ENCODE peak calls at places on chromosomes 11 and 22, in nine cellular contexts. F is mesenchymal stem cell, H is body of pancreas, O is A549, A is stomach, J is GM23248, U is thoracic aorta, E is SK-N-MC, S is colonic mucosa. X is an unnamed sample.

GRCh38 chr22:24191381-24191841 is 10.1 kb downstream of the SUSD2 start:
- DNase-seq in J (no peak), S (no peak), E (no peak), F (no peak), U (no peak), H (no peak), O (no peak), A (no peak), X (no peak)

GRCh38 chr22:41242396-41243117 is 1.8 kb upstream of the CHADL start:
- DNase-seq in S (no peak), J (peak; percentile 30), E (no peak), O (no peak), F (peak; percentile 17), U (no peak), H (no peak), A (no peak), X (no peak)

GRCh38 chr11:59247535-59248227 is 35.0 kb upstream of the MPEG1 start:
- DNase-seq in S (no peak), O (peak; percentile 27), F (no peak), A (no peak), E (no peak), U (no peak), J (peak; percentile 45), H (peak; percentile 56), X (no peak)

GRCh38 chr22:35622132-35622913 is 5.2 kb upstream of the MB start:
- DNase-seq in U (no peak), H (peak; percentile 45), A (peak; percentile 46), F (no peak), O (peak; percentile 75), S (peak; percentile 63), J (no peak), E (no peak), X (peak; percentile 39)

GRCh38 chr11:71329731-71330130 is 77.4 kb upstream of the SHANK2 start:
- DNase-seq in J (no peak), S (no peak), H (no peak), U (no peak), E (no peak), F (no peak), A (peak; percentile 7), O (no peak), X (no peak)

GRCh38 chr22:31871475-31871874 is 72.9 kb upstream of the YWHAH start:
- DNase-seq in S (no peak), O (no peak), A (no peak), F (no peak), H (no peak), E (no peak), J (no peak), U (no peak), X (no peak)

GRCh38 chr11:87212891-87213290 is 175.2 kb downstream of the TMEM135 start:
- DNase-seq in U (no peak), O (no peak), S (no peak), A (no peak), H (no peak), J (no peak), F (no peak), E (no peak), X (no peak)

GRCh38 chr22:27223317-27224177 is 566.2 kb downstream of the MIAT start:
- DNase-seq in J (peak; percentile 96), E (no peak), O (peak; percentile 68), H (no peak), S (no peak), U (no peak), F (peak; percentile 95), A (no peak), X (no peak)

GRCh38 chr22:25069758-25070461 is 117.4 kb downstream of the KIAA1671 start:
- DNase-seq in U (no peak), O (no peak), H (no peak), E (no peak), A (no peak), J (no peak), S (no peak), F (peak; percentile 42), X (no peak)

GRCh38 chr22:27785818-27786217 is 15.7 kb downstream of the MN1 start:
- DNase-seq in A (no peak), S (no peak), O (no peak), H (no peak), E (no peak), F (no peak), J (no peak), U (no peak), X (no peak)

GRCh38 chr11:120112174-120112796 is 25.6 kb downstream of the TRIM29 start:
- DNase-seq in J (no peak), U (no peak), F (no peak), E (no peak), H (no peak), A (no peak), S (no peak), O (no peak), X (no peak)

GRCh38 chr11:130648601-130649000 is 200.2 kb downstream of the ADAMTS15 start:
- DNase-seq in A (no peak), O (no peak), S (no peak), H (no peak), U (no peak), E (no peak), J (no peak), F (no peak), X (no peak)

GRCh38 chr11:130645164-130645859 is 196.9 kb downstream of the ADAMTS15 start:
- DNase-seq in S (peak; percentile 46), H (no peak), U (no peak), O (no peak), F (no peak), E (no peak), A (no peak), J (no peak), X (no peak)

GRCh38 chr11:130646881-130647280 is 198.4 kb downstream of the ADAMTS15 start:
- DNase-seq in O (no peak), S (no peak), E (no peak), H (no peak), J (no peak), F (no peak), U (no peak), A (no peak), X (no peak)

GRCh38 chr11:130649749-130650275 is 201.4 kb downstream of the ADAMTS15 start:
- DNase-seq in H (no peak), S (no peak), E (no peak), O (no peak), A (no peak), U (no peak), J (no peak), F (peak; percentile 45), X (no peak)

GRCh38 chr11:130647371-130647770 is 198.9 kb downstream of the ADAMTS15 start:
- DNase-seq in E (no peak), U (no peak), A (no peak), O (no peak), F (no peak), H (no peak), S (no peak), J (no peak), X (no peak)
- H3K27ac ChIP-seq in E (no peak overlapping the region), U (peak overlapping the region; percentile 64), A (no peak overlapping the region), O (no peak overlapping the region), F (no peak overlapping the region), H (no peak overlapping the region), S (no peak overlapping the region), J (no peak overlapping the region), X (peak overlapping the region; percentile 74)

DNA sequence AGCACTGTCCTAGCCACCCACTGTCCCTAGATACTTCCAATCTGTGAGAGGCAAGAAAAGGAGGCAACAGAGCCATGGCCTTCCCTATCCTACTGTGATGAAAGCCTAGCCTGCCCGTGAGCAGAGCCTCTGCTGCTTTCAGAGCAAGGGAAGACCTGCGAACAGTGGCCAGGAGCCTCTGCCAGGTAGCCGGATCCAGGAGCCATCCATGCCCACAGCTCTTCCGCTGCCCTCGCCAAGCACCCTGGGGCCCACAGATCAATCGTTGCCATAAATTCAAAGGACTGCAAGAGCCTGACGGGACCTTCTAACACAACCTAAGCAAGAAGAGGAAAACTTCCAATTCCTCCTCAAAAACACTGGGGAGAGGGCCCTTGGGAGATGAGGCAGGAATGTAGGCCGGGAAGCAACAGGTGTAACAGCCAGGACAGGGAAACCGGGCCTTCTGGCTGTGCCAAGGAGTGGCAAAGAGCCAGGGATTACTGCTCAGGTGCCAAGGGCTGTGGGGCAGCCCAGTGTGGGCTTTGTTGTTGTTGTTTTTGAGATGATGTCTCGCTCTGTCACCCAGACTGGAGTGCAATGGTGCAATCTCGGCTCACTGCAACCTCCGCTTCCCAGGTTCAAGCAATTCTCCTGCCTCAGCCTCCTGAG is 18.1 kb downstream of the CSNK1E start:
- DNase-seq in F (no peak), S (no peak), H (peak; percentile 57), A (no peak), O (no peak), U (no peak), J (no peak), E (no peak), X (no peak)
- H3K9me3 ChIP-seq in F (no peaks in the 10 kb centered on the region), S (no peaks in the 10 kb centered on the region), H (no peaks in the 10 kb centered on the region), A (no peaks in the 10 kb centered on the region), O (no peaks in the 10 kb centered on the region), U (no peaks in the 10 kb centered on the region), J (no peaks in the 10 kb centered on the region), E (no peaks in the 10 kb centered on the region), X (no peaks in the 10 kb centered on the region)

GRCh38 chr11:46918778-46919513 is 596 bp upstream of the LRP4 start:
- DNase-seq in H (no peak), J (no peak), S (no peak), O (no peak), F (peak; percentile 32), U (no peak), A (no peak), E (no peak), X (no peak)
- H3K27ac ChIP-seq in H (no peak overlapping the region), J (peak overlapping the region; percentile 96), S (no peak overlapping the region), O (peak overlapping the region; percentile 85), F (no peak overlapping the region), U (no peak overlapping the region), A (peak overlapping the region; percentile 81), E (peak overlapping the region; percentile 54), X (peak overlapping the region; percentile 50)

GRCh38 chr22:49518436-49518970 is 309.2 kb downstream of the BRD1 start:
- DNase-seq in F (no peak), O (no peak), A (no peak), E (no peak), U (no peak), S (no peak), H (no peak), J (no peak), X (no peak)
- H3K9me3 ChIP-seq in F (no peaks in the 10 kb centered on the region), O (no peaks in the 10 kb centered on the region), A (no peaks in the 10 kb centered on the region), E (no peaks in the 10 kb centered on the region), U (peaks cover 3% of the 10 kb centered on the region), S (no peaks in the 10 kb centered on the region), H (no peaks in the 10 kb centered on the region), J (no peaks in the 10 kb centered on the region), X (no peaks in the 10 kb centered on the region)

GRCh38 chr22:28931844-28932561 is 48.6 kb downstream of the ZNRF3 start:
- DNase-seq in H (no peak), S (no peak), F (no peak), U (no peak), O (no peak), A (no peak), J (no peak), E (no peak), X (no peak)
- H3K27ac ChIP-seq in H (no peak overlapping the region), S (no peak overlapping the region), F (no peak overlapping the region), U (no peak overlapping the region), O (peak overlapping the region; percentile 62), A (no peak overlapping the region), J (no peak overlapping the region), E (no peak overlapping the region), X (no peak overlapping the region)

X was measured in hepatocyte.